ENCODE peak calls at places on chromosomes 16 and 17, in eight cellular contexts. H, M, S, N, A, I, P and T are unnamed samples.

GRCh38 chr16:77306050-77306616 is 106.9 kb downstream of the SYCE1L start:
- DNase-seq in H (no peak), M (no peak), S (no peak), N (no peak), A (no peak), I (no peak), P (no peak), T (no peak)

GRCh38 chr17:75096082-75096625 is 8.4 kb downstream of the SLC16A5 start:
- DNase-seq in H (peak; percentile 92), M (peak; percentile 62), S (peak; percentile 72), N (no peak), A (no peak), I (no peak), P (no peak), T (no peak)

GRCh38 chr17:77645441-77646430 is 312.8 kb upstream of the TNRC6C start:
- DNase-seq in H (no peak), M (peak; percentile 15), S (peak; percentile 44), N (peak; percentile 25), A (no peak), I (peak; percentile 78), P (peak; percentile 71), T (no peak)

GRCh38 chr16:1870365-1871082 is 1.4 kb downstream of the MEIOB start:
- DNase-seq in H (no peak), M (peak; percentile 38), S (peak; percentile 55), N (no peak), A (no peak), I (no peak), P (no peak), T (no peak)

GRCh38 chr16:30843501-30843900 is 50.4 kb downstream of the BCL7C start:
- DNase-seq in H (no peak), M (no peak), S (no peak), N (no peak), A (no peak), I (no peak), P (no peak), T (no peak)

GRCh38 chr17:1067282-1067956 is 70.5 kb downstream of the TIMM22 start:
- DNase-seq in H (peak; percentile 54), M (peak; percentile 21), S (no peak), N (no peak), A (no peak), I (no peak), P (no peak), T (no peak)

GRCh38 chr16:88639231-88640038 is 1.1 kb downstream of the IL17C start:
- DNase-seq in H (peak; percentile 76), M (no peak), S (no peak), N (no peak), A (no peak), I (no peak), P (no peak), T (no peak)

GRCh38 chr17:75228305-75228704 is 22.8 kb downstream of the NUP85 start:
- DNase-seq in H (no peak), M (no peak), S (no peak), N (no peak), A (no peak), I (no peak), P (no peak), T (no peak)

GRCh38 chr16:84950906-84951305 is 60.4 kb downstream of the ZDHHC7 start:
- DNase-seq in H (no peak), M (no peak), S (no peak), N (no peak), A (no peak), I (peak; percentile 15), P (peak; percentile 18), T (no peak)

GRCh38 chr16:69555437-69555836 is 10.3 kb upstream of the NFAT5 start:
- DNase-seq in H (no peak), M (no peak), S (no peak), N (no peak), A (no peak), I (no peak), P (no peak), T (no peak)

GRCh38 chr17:57445051-57445450 is 188.7 kb downstream of the MSI2 start:
- DNase-seq in H (no peak), M (no peak), S (no peak), N (no peak), A (no peak), I (no peak), P (no peak), T (no peak)

GRCh38 chr16:80656731-80657150 is 115.9 kb downstream of the DYNLRB2 start:
- DNase-seq in H (no peak), M (no peak), S (peak; percentile 11), N (no peak), A (no peak), I (peak; percentile 50), P (peak; percentile 53), T (no peak)

GRCh38 chr17:8741366-8741765 is 3.3 kb downstream of the CCDC42 start:
- DNase-seq in H (no peak), M (no peak), S (no peak), N (no peak), A (no peak), I (no peak), P (no peak), T (no peak)

GRCh38 chr16:78673884-78674283 is 574.4 kb downstream of the WWOX start:
- DNase-seq in H (no peak), M (no peak), S (no peak), N (no peak), A (no peak), I (no peak), P (no peak), T (no peak)

GRCh38 chr17:35373984-35374765 is 754 bp upstream of the SLFN11 start:
- DNase-seq in H (peak; percentile 47), M (peak; percentile 78), S (peak; percentile 71), N (peak; percentile 31), A (peak; percentile 22), I (peak; percentile 60), P (peak; percentile 48), T (peak; percentile 23)

GRCh38 chr17:62713096-62713870 is 85.8 kb downstream of the MRC2 start:
- DNase-seq in H (no peak), M (no peak), S (no peak), N (no peak), A (no peak), I (no peak), P (no peak), T (no peak)

GRCh38 chr17:48335858-48336500 is 94.0 kb downstream of the SKAP1 start:
- DNase-seq in H (no peak), M (peak; percentile 83), S (peak; percentile 64), N (no peak), A (peak; percentile 34), I (no peak), P (no peak), T (no peak)

GRCh38 chr17:27754549-27754948 is 45.8 kb downstream of the NOS2 start:
- DNase-seq in H (no peak), M (no peak), S (no peak), N (no peak), A (no peak), I (no peak), P (no peak), T (no peak)

GRCh38 chr16:70151941-70152509 is 21.6 kb upstream of the CLEC18C start:
- DNase-seq in H (no peak), M (no peak), S (no peak), N (no peak), A (no peak), I (no peak), P (no peak), T (no peak)

GRCh38 chr17:49640556-49640955 is 37.3 kb downstream of the SPOP start:
- DNase-seq in H (no peak), M (no peak), S (peak; percentile 49), N (no peak), A (no peak), I (no peak), P (no peak), T (no peak)

GRCh38 chr16:48511716-48512115 is 98.3 kb downstream of the N4BP1 start:
- DNase-seq in H (no peak), M (no peak), S (no peak), N (no peak), A (no peak), I (no peak), P (no peak), T (no peak)

GRCh38 chr17:68176770-68177169 is 71.1 kb upstream of the AMZ2 start:
- DNase-seq in H (no peak), M (no peak), S (no peak), N (no peak), A (no peak), I (no peak), P (no peak), T (no peak)

GRCh38 chr16:17225551-17225950 is 245.2 kb downstream of the XYLT1 start:
- DNase-seq in H (no peak), M (peak; percentile 18), S (peak; percentile 67), N (no peak), A (no peak), I (no peak), P (no peak), T (no peak)

GRCh38 chr16:1150511-1150982 is 2.4 kb upstream of the CACNA1H start:
- DNase-seq in H (no peak), M (peak; percentile 28), S (peak; percentile 48), N (peak; percentile 15), A (no peak), I (peak; percentile 33), P (no peak), T (no peak)

GRCh38 chr17:76384987-76385891 is 830 bp downstream of the SPHK1 start:
- DNase-seq in H (peak; percentile 31), M (no peak), S (peak; percentile 69), N (peak; percentile 37), A (no peak), I (peak; percentile 59), P (peak; percentile 23), T (no peak)

GRCh38 chr17:31398381-31399275 is 7.2 kb downstream of the RAB11FIP4 start:
- DNase-seq in H (no peak), M (no peak), S (no peak), N (no peak), A (no peak), I (no peak), P (no peak), T (no peak)

GRCh38 chr17:75724016-75725003 is 3.1 kb downstream of the ITGB4 start:
- DNase-seq in H (no peak), M (no peak), S (no peak), N (no peak), A (no peak), I (no peak), P (no peak), T (no peak)

GRCh38 chr17:40914456-40914855 is 23.0 kb downstream of the KRT23 start:
- DNase-seq in H (no peak), M (no peak), S (no peak), N (no peak), A (no peak), I (no peak), P (no peak), T (no peak)

GRCh38 chr17:3885271-3885670 is 7.6 kb downstream of the CAMKK1 start:
- DNase-seq in H (no peak), M (peak; percentile 28), S (no peak), N (no peak), A (no peak), I (no peak), P (no peak), T (no peak)

GRCh38 chr16:48862087-48862532 is 252.1 kb upstream of the N4BP1 start:
- DNase-seq in H (no peak), M (peak; percentile 68), S (peak; percentile 67), N (no peak), A (no peak), I (no peak), P (no peak), T (no peak)

GRCh38 chr16:54633943-54634362 is 296.7 kb upstream of the IRX5 start:
- DNase-seq in H (peak; percentile 47), M (no peak), S (peak; percentile 15), N (no peak), A (no peak), I (no peak), P (no peak), T (no peak)

GRCh38 chr16:65421596-65421995 is 299.7 kb upstream of the CDH11 start:
- DNase-seq in H (no peak), M (no peak), S (no peak), N (no peak), A (no peak), I (no peak), P (no peak), T (no peak)

GRCh38 chr16:79770244-79771064 is 169.9 kb upstream of the MAF start:
- DNase-seq in H (peak; percentile 92), M (peak; percentile 89), S (peak; percentile 81), N (peak; percentile 64), A (no peak), I (peak; percentile 69), P (peak; percentile 70), T (peak; percentile 80)

GRCh38 chr17:9226130-9226793 is 205.0 kb downstream of the NTN1 start:
- DNase-seq in H (no peak), M (no peak), S (no peak), N (no peak), A (no peak), I (no peak), P (no peak), T (no peak)